ENCODE peak calls at places on chromosome 16, in five cellular contexts. P is sigmoid colon, A is suprapubic skin, F is HCT116, G is A549. W is an unnamed sample.

GRCh38 chr16:77324727-77325126 is 110.1 kb downstream of the ADAMTS18 start:
- DNase-seq in A (no peak), G (no peak), F (no peak), P (no peak), W (no peak)

GRCh38 chr16:66508261-66508913 is 41.5 kb downstream of the TK2 start:
- DNase-seq in P (peak), F (no peak), G (peak), A (peak), W (no peak)

GRCh38 chr16:69064789-69065313 is 40.6 kb upstream of the HAS3 start:
- DNase-seq in A (no peak), P (peak), G (no peak), F (no peak), W (no peak)

GRCh38 chr16:19115148-19116021 is 1.6 kb downstream of the ITPRIPL2 start:
- DNase-seq in F (no peak), P (no peak), A (peak), G (no peak), W (no peak)

GRCh38 chr16:86432691-86433090 is 77.6 kb upstream of the FOXF1 start:
- DNase-seq in A (no peak), F (no peak), G (no peak), P (peak), W (no peak)

GRCh38 chr16:3022208-3022696 is 1.5 kb downstream of the HCFC1R1 start:
- DNase-seq in G (peak), P (peak), A (peak), F (peak), W (peak)

GRCh38 chr16:54171855-54172537 is 114.6 kb downstream of the IRX3 start:
- DNase-seq in G (no peak), F (no peak), P (no peak), A (no peak), W (no peak)

GRCh38 chr16:84482001-84482891 is 22.2 kb downstream of the MEAK7 start:
- DNase-seq in A (no peak), P (no peak), F (no peak), G (no peak), W (no peak)

GRCh38 chr16:31421587-31421986 is 6.6 kb downstream of the COX6A2 start:
- DNase-seq in P (no peak), A (no peak), F (no peak), G (no peak), W (no peak)

GRCh38 chr16:81537721-81538561 is 93.3 kb downstream of the CMIP start:
- DNase-seq in A (no peak), G (no peak), F (no peak), P (no peak), W (no peak)

GRCh38 chr16:12303649-12304048 is 327.1 kb downstream of the SNX29 start:
- DNase-seq in A (no peak), F (no peak), G (no peak), P (no peak), W (peak)

GRCh38 chr16:28556914-28557320 is 3.2 kb downstream of the SGF29 start:
- DNase-seq in G (no peak), P (no peak), F (no peak), A (no peak), W (no peak)

GRCh38 chr16:12017583-12017982 is 41.0 kb downstream of the SNX29 start:
- DNase-seq in A (no peak), P (no peak), G (no peak), F (no peak), W (no peak)

GRCh38 chr16:48064971-48065370 is 90.8 kb downstream of the ABCC12 start:
- DNase-seq in G (no peak), F (no peak), P (no peak), A (no peak), W (no peak)

GRCh38 chr16:11586375-11586855 is 304 bp downstream of the LITAF start:
- DNase-seq in F (no peak), A (no peak), G (no peak), P (no peak), W (no peak)

GRCh38 chr16:81752225-81752875 is 26.7 kb upstream of the PLCG2 start:
- DNase-seq in G (no peak), P (peak), A (no peak), F (no peak), W (peak)

GRCh38 chr16:81376880-81377279 is 62.1 kb downstream of the GAN start:
- DNase-seq in P (no peak), F (peak), A (no peak), G (no peak), W (no peak)

GRCh38 chr16:8407351-8407750 is 183.0 kb downstream of the TMEM114 start:
- DNase-seq in P (no peak), A (no peak), F (no peak), G (no peak), W (no peak)

GRCh38 chr16:85173077-85173980 is 61.1 kb upstream of the CIBAR2 start:
- DNase-seq in G (peak), F (peak), A (no peak), P (no peak), W (no peak)

GRCh38 chr16:3022697-3023414 is 886 bp downstream of the HCFC1R1 start:
- DNase-seq in G (no peak), A (no peak), P (no peak), F (no peak), W (no peak)

GRCh38 chr16:73480381-73480780 is 432.5 kb upstream of the ZFHX3 start:
- DNase-seq in G (no peak), A (no peak), P (no peak), F (no peak), W (no peak)

GRCh38 chr16:86466695-86467406 is 43.5 kb upstream of the FOXF1 start:
- DNase-seq in P (peak), A (no peak), F (no peak), G (no peak), W (no peak)

GRCh38 chr16:47460755-47461597 is at the start of the genes ITFG1 and PHKB:
- DNase-seq in G (peak), A (peak), F (peak), P (peak), W (peak)

GRCh38 chr16:21554795-21555585 is 44.4 kb upstream of the METTL9 start:
- DNase-seq in P (peak), A (peak), G (peak), F (peak), W (peak)

GRCh38 chr16:17396762-17397498 is 73.8 kb downstream of the XYLT1 start:
- DNase-seq in P (no peak), G (no peak), F (no peak), A (no peak), W (peak)

GRCh38 chr16:50812046-50812445 is 70.2 kb downstream of the CYLD start:
- DNase-seq in G (no peak), A (no peak), P (no peak), F (no peak), W (no peak)

GRCh38 chr16:85200471-85201278 is 88.4 kb upstream of the CIBAR2 start:
- DNase-seq in A (no peak), P (no peak), F (peak), G (no peak), W (no peak)

GRCh38 chr16:53356478-53357207 is 77.6 kb upstream of the RBL2 start:
- DNase-seq in P (no peak), A (no peak), G (no peak), F (no peak), W (no peak)

GRCh38 chr16:4940719-4941118 is 3.8 kb upstream of the PPL start:
- DNase-seq in F (no peak), G (no peak), A (no peak), P (no peak), W (no peak)

GRCh38 chr16:2178321-2179106 is 17.9 kb downstream of the CASKIN1 start:
- DNase-seq in G (no peak), F (no peak), P (no peak), A (no peak), W (no peak)

GRCh38 chr16:11356573-11357331 is 11.5 kb downstream of the RMI2 start:
- DNase-seq in A (no peak), F (no peak), P (peak), G (peak), W (no peak)

GRCh38 chr16:23962001-23962400 is 126.2 kb downstream of the PRKCB start:
- DNase-seq in G (no peak), P (no peak), A (no peak), F (no peak), W (no peak)

GRCh38 chr16:87560428-87561199 is 41.7 kb upstream of the JPH3 start:
- DNase-seq in P (no peak), A (peak), G (peak), F (peak), W (peak)

GRCh38 chr16:14321542-14321941 is 250.4 kb downstream of the MRTFB start:
- DNase-seq in A (no peak), P (no peak), F (no peak), G (peak), W (no peak)

GRCh38 chr16:12420661-12421209 is 383.0 kb downstream of the CPPED1 start:
- DNase-seq in G (no peak), F (peak), P (peak), A (no peak), W (no peak)

GRCh38 chr16:69481901-69482341 is 57.5 kb downstream of the CYB5B start:
- DNase-seq in A (peak), P (peak), G (no peak), F (no peak), W (peak)

GRCh38 chr16:56424404-56424765 is 960 bp downstream of the AMFR start:
- DNase-seq in G (no peak), F (no peak), A (no peak), P (no peak), W (no peak)

GRCh38 chr16:72015124-72015523 is 6.6 kb downstream of the DHODH start:
- DNase-seq in P (no peak), A (no peak), G (no peak), F (no peak), W (no peak)

GRCh38 chr16:8950580-8951077 is 13.1 kb downstream of the USP7 start:
- DNase-seq in P (no peak), G (no peak), A (no peak), F (no peak), W (no peak)

GRCh38 chr16:2935418-2935817 is 23.7 kb downstream of the FLYWCH1 start:
- DNase-seq in F (no peak), G (no peak), P (no peak), A (no peak), W (no peak)

DNA sequence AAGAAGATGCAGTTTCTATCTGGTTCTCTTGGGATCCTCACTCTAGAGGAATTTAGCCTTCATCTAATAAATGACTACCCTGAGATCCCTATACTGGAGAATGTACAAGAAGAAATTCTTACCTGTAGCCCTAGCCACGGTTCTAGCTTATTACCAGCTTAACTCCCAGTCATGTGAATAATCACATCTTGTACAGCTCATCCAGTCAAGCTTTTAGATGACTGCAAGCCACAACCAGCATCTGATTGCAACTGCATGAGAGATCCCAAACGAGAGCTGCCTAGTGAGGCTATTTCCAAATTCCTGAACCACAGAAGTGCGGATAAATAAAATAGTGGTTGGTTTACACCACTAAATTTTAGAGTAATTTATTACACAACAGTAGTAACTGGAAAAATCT is 196.0 kb upstream of the CPHXL start:
- DNase-seq in A (no peak), F (no peak), P (no peak), G (no peak), W (no peak)
- TF ChIP-seq POLR2A in A (no peak), F (no peak), P (no peak), G (no peak), W (no peak)

GRCh38 chr16:67562526-67562917 is at the start of gene CTCF:
- DNase-seq in G (peak), F (peak), A (no peak), P (peak), W (peak)
- TF ChIP-seq CTCF in G (peak), F (peak), A (peak), P (peak), W (no peak)

GRCh38 chr16:30096862-30097563 is 1.0 kb upstream of the YPEL3 start:
- DNase-seq in A (no peak), G (no peak), P (no peak), F (no peak), W (no peak)
- TF ChIP-seq POLR2A in A (no peak), G (no peak), P (no peak), F (no peak), W (no peak)

GRCh38 chr16:57535680-57536305 is 578 bp downstream of the CCDC102A start:
- DNase-seq in P (peak), G (peak), F (peak), A (peak), W (peak)
- TF ChIP-seq CTCF in P (peak), G (no peak), F (no peak), A (no peak), W (no peak)

DNA sequence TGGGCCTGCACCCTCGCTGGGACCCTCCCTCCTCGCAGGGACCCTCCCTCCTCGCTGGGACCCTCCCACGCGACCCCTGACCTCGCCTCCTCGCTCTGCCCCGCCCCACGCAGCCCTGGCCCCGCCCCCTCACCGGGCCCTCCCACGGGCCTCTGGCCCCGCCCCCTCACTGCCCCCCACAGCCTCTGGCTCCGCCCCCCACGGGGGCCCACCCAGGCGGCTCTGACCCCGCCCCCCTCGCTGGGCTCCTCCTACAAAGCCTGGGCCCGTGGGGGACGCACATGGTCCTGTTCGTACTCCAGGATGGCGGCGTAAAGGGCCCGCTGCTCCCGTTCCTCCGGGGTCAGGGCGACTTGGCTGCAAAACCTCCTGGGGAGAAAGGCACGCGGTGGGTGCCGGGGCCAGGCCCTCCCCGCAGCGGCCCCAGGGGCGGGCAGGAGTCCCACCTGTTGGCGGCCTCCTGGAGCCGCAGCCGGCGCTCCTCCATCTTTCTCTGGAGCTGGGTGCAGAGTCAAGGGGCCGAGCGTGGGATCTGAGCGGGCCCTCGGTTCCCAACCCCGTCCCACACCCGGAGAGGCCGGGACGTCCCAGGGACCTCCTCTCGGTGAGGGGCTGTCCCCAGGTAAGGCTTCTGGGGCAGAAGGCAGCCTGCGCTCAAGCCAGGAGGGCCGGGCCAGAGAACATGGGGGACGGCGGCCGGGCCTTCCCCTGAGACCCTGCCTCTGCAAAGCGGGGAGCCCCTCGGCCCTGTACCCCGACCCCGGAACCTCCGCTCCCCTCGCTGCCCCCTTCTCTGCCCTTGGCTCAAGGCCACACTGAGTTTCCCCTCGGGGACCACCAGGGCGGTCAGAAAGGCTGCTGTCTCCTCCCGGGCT is 8.9 kb downstream of the VPS9D1 start:
- DNase-seq in G (peak), P (no peak), A (no peak), F (peak), W (no peak)
- TF ChIP-seq POLR2A in G (peak), P (no peak), A (no peak), F (peak), W (no peak)

GRCh38 chr16:15865742-15866141 is 8.9 kb upstream of the MYH11 start:
- DNase-seq in A (no peak), F (no peak), P (no peak), G (no peak), W (no peak)
- TF ChIP-seq CTCF in A (no peak), F (no peak), P (no peak), G (no peak), W (no peak)